ENCODE peak calls at places on chromosomes 4 and X, in five cellular contexts. P, H, X, B and V are unnamed samples.
A peak's percentile ranks its signal among the peaks of the same experiment; 100 is the strongest.

GRCh38 chr4:18033111-18034085 is 11.8 kb upstream of the LCORL start:
- DNase-seq in H (no peak), B (no peak), P (no peak), X (no peak), V (no peak)

GRCh38 chr4:101086801-101087586 is 260.3 kb downstream of the PPP3CA start:
- DNase-seq in X (no peak), B (no peak), H (peak; percentile 8), P (peak; percentile 23), V (peak; percentile 31)

GRCh38 chr4:86959588-86960500 is 25.0 kb downstream of the AFF1 start:
- DNase-seq in X (no peak), P (peak; percentile 92), B (no peak), H (no peak), V (no peak)

GRCh38 chrX:96314974-96315373 is 369.7 kb upstream of the DIAPH2 start:
- DNase-seq in H (no peak), X (no peak), P (no peak), B (no peak), V (no peak)

GRCh38 chr4:24970635-24971034 is 57.8 kb upstream of the CCDC149 start:
- DNase-seq in P (no peak), H (no peak), B (no peak), X (no peak), V (no peak)

GRCh38 chr4:139958738-139959096 is 195.3 kb downstream of the MAML3 start:
- DNase-seq in P (no peak), B (no peak), H (no peak), X (no peak), V (no peak)

GRCh38 chr4:94508256-94508655 is 56.5 kb downstream of the PDLIM5 start:
- DNase-seq in X (no peak), B (no peak), P (no peak), H (no peak), V (no peak)

GRCh38 chr4:130648570-130648969 is 1552.6 kb downstream of the C4orf33 start:
- DNase-seq in X (no peak), P (no peak), H (no peak), B (no peak), V (no peak)

GRCh38 chr4:16483540-16483939 is 257.3 kb upstream of the TAPT1 start:
- DNase-seq in P (no peak), H (no peak), X (no peak), B (no peak), V (no peak)